ENCODE peak calls at places on chromosomes 13 and 19, in four cellular contexts. F is GM12865; H is thoracic aorta; T is CD8-positive, alpha-beta T cell. S is an unnamed sample.
A peak's percentile ranks its signal among the peaks of the same experiment; 100 is the strongest.

GRCh38 chr13:67101730-67102467 is 128.2 kb downstream of the PCDH9 start:
- DNase-seq in F (no peak), H (no peak), T (no peak), S (no peak)

GRCh38 chr13:36530861-36531590 is 98.7 kb downstream of the CCNA1 start:
- DNase-seq in F (no peak), H (no peak), T (no peak), S (no peak)

GRCh38 chr13:104442541-104442940 is 1376.3 kb upstream of the SLC10A2 start:
- DNase-seq in F (no peak), H (no peak), T (no peak), S (no peak)

GRCh38 chr19:57825501-57825900 is 4.6 kb upstream of the ZNF587B start:
- DNase-seq in F (no peak), H (no peak), T (no peak), S (no peak)

GRCh38 chr19:6765738-6766356 is 1.4 kb downstream of the SH2D3A start:
- DNase-seq in F (no peak), H (no peak), T (no peak), S (no peak)

GRCh38 chr13:88124142-88124541 is 453.0 kb downstream of the SLITRK5 start:
- DNase-seq in F (no peak), H (no peak), T (no peak), S (no peak)

GRCh38 chr13:25422153-25422552 is 50.4 kb downstream of the ATP8A2 start:
- DNase-seq in F (no peak), H (no peak), T (no peak), S (no peak)

GRCh38 chr19:53982611-53983010 is 8.8 kb upstream of the CACNG6 start:
- DNase-seq in F (no peak), H (no peak), T (no peak), S (peak; percentile 36)

GRCh38 chr19:32318884-32319520 is 26.4 kb upstream of the ZNF507 start:
- DNase-seq in F (no peak), H (no peak), T (no peak), S (no peak)

GRCh38 chr19:38556521-38557174 is 61.1 kb downstream of the MAP4K1 start:
- DNase-seq in F (peak; percentile 88), H (no peak), T (no peak), S (peak; percentile 21)

GRCh38 chr19:46605356-46605821 is 4.3 kb downstream of the CALM3 start:
- DNase-seq in F (no peak), H (no peak), T (no peak), S (no peak)

GRCh38 chr19:6108721-6109633 is 1.3 kb downstream of the RFX2 start:
- DNase-seq in F (peak; percentile 25), H (peak; percentile 53), T (peak; percentile 46), S (peak; percentile 69)

GRCh38 chr13:22696433-22696832 is 484.3 kb upstream of the SGCG start:
- DNase-seq in F (no peak), H (no peak), T (no peak), S (no peak)

GRCh38 chr19:7535993-7536685 is 622 bp downstream of the PNPLA6 start:
- DNase-seq in F (no peak), H (no peak), T (no peak), S (no peak)

GRCh38 chr19:29724741-29725140 is 9.7 kb upstream of the C19orf12 start:
- DNase-seq in F (no peak), H (no peak), T (no peak), S (no peak)

GRCh38 chr13:110334841-110335490 is 27.9 kb downstream of the COL4A2 start:
- DNase-seq in F (no peak), H (no peak), T (no peak), S (no peak)

GRCh38 chr13:106626473-106626872 is 58.5 kb upstream of the ARGLU1 start:
- DNase-seq in F (no peak), H (no peak), T (no peak), S (no peak)

GRCh38 chr13:98843482-98843877 is 91.0 kb upstream of the SLC15A1 start:
- DNase-seq in F (no peak), H (no peak), T (no peak), S (no peak)

GRCh38 chr19:40613669-40614594 is 12.8 kb downstream of the LTBP4 start:
- DNase-seq in F (peak; percentile 88), H (no peak), T (peak; percentile 72), S (peak; percentile 82)

GRCh38 chr13:52850396-52851152 is 2.1 kb upstream of the PCDH8 start:
- DNase-seq in F (peak; percentile 89), H (peak; percentile 13), T (no peak), S (peak; percentile 68)

GRCh38 chr19:38843175-38843758 is 6.5 kb downstream of the HNRNPL start:
- DNase-seq in F (no peak), H (no peak), T (no peak), S (no peak)

GRCh38 chr19:31349160-31349881 is at the start of gene TSHZ3:
- DNase-seq in F (no peak), H (no peak), T (no peak), S (peak; percentile 91)

DNA sequence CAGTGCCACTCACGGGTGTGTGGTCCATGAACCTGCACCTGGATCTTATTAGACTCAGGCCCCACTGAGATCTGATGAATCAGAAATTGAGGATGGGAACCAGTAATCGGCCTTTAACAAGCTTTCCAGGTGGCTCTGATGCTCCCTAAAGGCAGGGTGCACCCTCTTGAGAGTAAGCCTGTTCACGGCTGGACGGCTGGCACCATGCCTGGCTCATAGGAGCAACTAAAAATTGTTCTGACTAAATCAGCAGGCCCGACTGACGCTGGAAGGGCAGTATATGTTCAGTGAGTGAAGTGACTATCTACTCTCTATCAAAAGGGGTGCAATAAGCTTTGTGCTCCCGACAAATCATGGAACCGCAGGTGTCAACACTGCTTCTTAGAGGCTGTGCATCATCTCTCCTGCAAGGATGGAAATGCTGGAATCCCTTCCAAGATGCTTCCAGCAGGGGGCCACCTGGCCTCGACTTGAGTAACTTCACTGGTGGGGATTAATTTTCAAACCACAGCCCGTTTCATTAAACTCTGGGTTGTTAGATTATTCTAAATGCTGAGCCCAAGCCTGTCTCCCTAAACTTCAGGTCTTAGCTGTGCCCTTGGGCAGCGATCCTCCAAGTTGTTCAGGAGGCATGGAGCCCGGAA is 28.4 kb downstream of the TMTC4 start:
- DNase-seq in F (no peak), H (no peak), T (no peak), S (peak; percentile 63)
- TF ChIP-seq CTCF in F (no peak), H (peak; percentile 12), T (no peak), S (peak; percentile 57)

GRCh38 chr19:13002389-13002898 is 7.2 kb downstream of the NFIX start:
- DNase-seq in F (no peak), H (no peak), T (no peak), S (no peak)

GRCh38 chr19:12997967-12998940 is 3.0 kb downstream of the NFIX start:
- DNase-seq in F (no peak), H (no peak), T (no peak), S (no peak)

GRCh38 chr19:13001502-13002388 is 6.5 kb downstream of the NFIX start:
- DNase-seq in F (no peak), H (peak; percentile 43), T (no peak), S (no peak)

GRCh38 chr19:13002970-13003540 is 7.8 kb downstream of the NFIX start:
- DNase-seq in F (no peak), H (no peak), T (no peak), S (no peak)

GRCh38 chr19:13001166-13001501 is 5.9 kb downstream of the NFIX start:
- DNase-seq in F (no peak), H (no peak), T (no peak), S (no peak)
- H3K4me3 ChIP-seq in F (no peak overlapping the region), H (peak overlapping the region; percentile 73), T (no peak overlapping the region), S (peak overlapping the region; percentile 41)

GRCh38 chr19:10769533-10770491 is 51.9 kb downstream of the DNM2 start:
- DNase-seq in F (no peak), H (no peak), T (no peak), S (peak; percentile 60)
- TF ChIP-seq CTCF in F (no peak), H (peak; percentile 40), T (peak; percentile 19), S (peak; percentile 10)

GRCh38 chr19:1523412-1524205 is at the start of gene PLK5:
- DNase-seq in F (no peak), H (no peak), T (no peak), S (no peak)
- H3K4me3 ChIP-seq in F (no peak within 1 kb of the TSS), H (no peak within 1 kb of the TSS), T (no peak within 1 kb of the TSS), S (no peak within 1 kb of the TSS)

GRCh38 chr19:51712461-51713081 is 11.2 kb downstream of the HAS1 start:
- DNase-seq in F (peak; percentile 30), H (no peak), T (no peak), S (peak; percentile 43)
- TF ChIP-seq CTCF in F (peak; percentile 36), H (no peak), T (no peak), S (peak; percentile 44)

GRCh38 chr13:72505376-72505775 is 222.1 kb downstream of the MZT1 start:
- DNase-seq in F (no peak), H (no peak), T (no peak), S (no peak)
- H3K4me3 ChIP-seq in F (no peak overlapping the region), H (no peak overlapping the region), T (no peak overlapping the region), S (no peak overlapping the region)

GRCh38 chr13:29801737-29802305 is 48.6 kb downstream of the UBL3 start:
- DNase-seq in F (peak; percentile 27), H (no peak), T (no peak), S (no peak)

GRCh38 chr13:29801102-29801501 is 49.3 kb downstream of the UBL3 start:
- DNase-seq in F (no peak), H (no peak), T (no peak), S (no peak)

GRCh38 chr13:29802621-29803020 is 47.8 kb downstream of the UBL3 start:
- DNase-seq in F (no peak), H (no peak), T (no peak), S (no peak)

GRCh38 chr13:29799041-29799440 is 51.4 kb downstream of the UBL3 start:
- DNase-seq in F (no peak), H (no peak), T (no peak), S (no peak)

DNA sequence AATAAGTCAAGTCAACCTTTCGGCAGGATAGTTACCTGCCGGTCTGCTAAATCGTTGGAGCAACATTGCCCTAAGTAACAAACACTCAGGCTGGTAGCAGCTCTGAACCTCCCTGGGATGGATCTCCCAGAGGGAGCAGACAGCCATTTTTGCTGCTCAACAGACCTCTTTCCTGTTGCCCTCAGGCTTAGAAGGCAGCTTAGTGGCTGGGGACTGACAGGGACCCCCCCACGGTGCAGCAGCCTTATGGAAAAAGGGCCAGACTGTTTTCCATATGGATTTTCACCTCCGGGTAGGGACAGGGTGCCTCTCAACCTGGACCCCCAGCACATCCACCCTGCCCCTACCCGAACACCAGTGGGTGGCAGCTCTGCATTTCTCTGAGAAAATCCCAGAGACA is 49.7 kb downstream of the UBL3 start:
- DNase-seq in F (no peak), H (no peak), T (no peak), S (no peak)
- TF ChIP-seq CTCF in F (no peak), H (no peak), T (no peak), S (no peak)

DNA sequence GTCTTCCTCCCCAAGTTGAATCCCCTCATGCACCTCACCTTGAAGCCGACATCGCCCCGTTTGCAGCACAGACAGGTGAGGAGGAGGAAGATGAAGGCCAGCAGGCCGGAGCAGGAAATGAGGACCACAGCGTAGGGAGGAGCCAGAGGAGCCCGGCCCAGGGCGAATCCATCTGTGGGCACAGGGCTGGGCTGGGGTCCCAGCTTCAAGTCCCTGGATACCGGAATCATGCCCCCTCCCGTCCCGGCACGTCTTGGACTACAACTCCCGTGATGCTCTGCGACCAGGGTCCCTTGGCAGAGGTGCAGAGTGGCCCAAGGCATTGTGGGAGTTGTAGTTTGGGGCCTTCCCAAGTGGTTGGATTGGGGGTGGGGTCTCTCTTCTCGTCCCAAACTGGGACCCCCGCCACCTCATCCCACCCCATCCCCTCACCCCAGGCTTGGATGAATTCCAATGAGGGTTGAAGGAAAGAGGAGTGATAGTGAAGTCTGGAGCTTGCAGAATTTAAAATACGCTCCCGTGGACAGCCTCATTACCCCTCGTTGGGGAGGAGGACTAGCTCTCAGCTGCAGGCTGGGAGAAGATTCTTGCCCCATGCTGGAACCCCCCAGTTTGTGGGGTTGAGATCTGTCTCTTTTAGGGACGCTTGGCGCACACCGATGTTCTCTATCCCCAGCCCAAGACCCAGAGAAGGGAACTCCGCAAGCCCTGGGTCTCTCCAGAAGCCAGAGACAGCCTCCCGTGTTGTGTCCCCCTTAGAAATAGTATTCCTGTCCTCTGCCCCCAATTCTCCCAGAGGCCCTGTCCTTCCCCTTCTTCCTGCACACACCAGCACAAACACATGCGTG is 990 bp downstream of the LMTK3 start:
- DNase-seq in F (peak; percentile 64), H (no peak), T (peak; percentile 69), S (peak; percentile 72)
- H3K4me3 ChIP-seq in F (no peak overlapping the region), H (peak overlapping the region; percentile 49), T (peak overlapping the region; percentile 63), S (peak overlapping the region; percentile 29)

S was measured in foreskin fibroblast.